ENCODE peak calls at places on chromosomes 2 and 18, in four cellular contexts. W is colonic mucosa; K is stimulated activated CD8-positive, alpha-beta memory T cell treated with anti-CD3 and anti-CD28 coated beads, Interleukin-7, amount 100 ng/mL, for 1 hour; V is ureter. D is an unnamed sample.

GRCh38 chr2:69911985-69912563 is 2.8 kb upstream of the MXD1 start:
- DNase-seq in K (no peak), W (no peak), V (no peak), D (peak; percentile 51)

GRCh38 chr2:145685323-145686050 is 1165.6 kb upstream of the ZEB2 start:
- DNase-seq in V (no peak), K (no peak), W (no peak), D (no peak)

GRCh38 chr2:148926291-148926961 is 51.4 kb downstream of the KIF5C start:
- DNase-seq in K (peak; percentile 29), V (no peak), W (peak; percentile 48), D (no peak)

GRCh38 chr2:208251098-208251497 is 3.8 kb downstream of the IDH1 start:
- DNase-seq in K (no peak), W (no peak), V (no peak), D (no peak)

GRCh38 chr2:105518897-105519296 is 120.0 kb upstream of the FHL2 start:
- DNase-seq in V (no peak), W (no peak), K (no peak), D (peak; percentile 17)

GRCh38 chr2:108855194-108855593 is 68.6 kb downstream of the CCDC138 start:
- DNase-seq in V (no peak), W (no peak), K (no peak), D (no peak)

GRCh38 chr2:218448934-218449333 is 30.0 kb downstream of the VIL1 start:
- DNase-seq in V (no peak), K (no peak), W (peak; percentile 66), D (peak; percentile 79)

GRCh38 chr2:149598014-149598395 is 10.4 kb upstream of the MMADHC start:
- DNase-seq in K (no peak), W (no peak), V (no peak), D (no peak)

GRCh38 chr2:105411720-105412407 is 13.0 kb upstream of the FHL2 start:
- DNase-seq in V (no peak), K (no peak), W (no peak), D (no peak)

GRCh38 chr18:77020561-77020960 is 112.0 kb downstream of the MBP start:
- DNase-seq in K (no peak), W (no peak), V (no peak), D (no peak)

D was measured in Caco-2.